ENCODE peak calls at places on chromosomes 16 and 17, in four cellular contexts. One of them, this sample, is unnamed.

GRCh38 chr16:87324411-87325275 is 7.5 kb upstream of the C16orf95 start:
- ATAC-seq in heart left ventricle: peak; percentile 58
- ATAC-seq in foreskin keratinocyte: peak; percentile 46
- ATAC-seq in pancreas: peak; percentile 55
- ATAC-seq in this sample: no peak

GRCh38 chr16:58399718-58400633 is 7.7 kb downstream of the GINS3 start:
- ATAC-seq in foreskin keratinocyte: peak; percentile 91
- ATAC-seq in heart left ventricle: no peak
- ATAC-seq in pancreas: no peak
- ATAC-seq in this sample: no peak

GRCh38 chr17:19332371-19333131 is 30.0 kb downstream of the B9D1 start:
- ATAC-seq in heart left ventricle: no peak
- ATAC-seq in pancreas: no peak
- ATAC-seq in foreskin keratinocyte: peak; percentile 76
- ATAC-seq in this sample: no peak

GRCh38 chr17:69608808-69609494 is 194.5 kb downstream of the MAP2K6 start:
- ATAC-seq in pancreas: no peak
- ATAC-seq in heart left ventricle: peak; percentile 65
- ATAC-seq in foreskin keratinocyte: peak; percentile 94
- ATAC-seq in this sample: peak; percentile 77

GRCh38 chr16:24670623-24671454 is 58.6 kb upstream of the TNRC6A start:
- ATAC-seq in foreskin keratinocyte: peak; percentile 50
- ATAC-seq in pancreas: peak; percentile 67
- ATAC-seq in heart left ventricle: peak; percentile 80
- ATAC-seq in this sample: peak; percentile 74

GRCh38 chr16:88978608-88979346 is 1.8 kb upstream of the CBFA2T3 start:
- ATAC-seq in heart left ventricle: no peak
- ATAC-seq in foreskin keratinocyte: no peak
- ATAC-seq in pancreas: no peak
- ATAC-seq in this sample: no peak

GRCh38 chr16:48356633-48357376 is 28.4 kb downstream of the SIAH1 start:
- ATAC-seq in foreskin keratinocyte: no peak
- ATAC-seq in pancreas: no peak
- ATAC-seq in heart left ventricle: no peak
- ATAC-seq in this sample: no peak

GRCh38 chr17:17141860-17142552 is 64.1 kb downstream of the PLD6 start:
- ATAC-seq in foreskin keratinocyte: peak; percentile 51
- ATAC-seq in pancreas: no peak
- ATAC-seq in heart left ventricle: peak; percentile 48
- ATAC-seq in this sample: peak; percentile 59

GRCh38 chr17:56976941-56977570 is 875 bp upstream of the SCPEP1 start:
- ATAC-seq in heart left ventricle: peak; percentile 11
- ATAC-seq in foreskin keratinocyte: no peak
- ATAC-seq in pancreas: no peak
- ATAC-seq in this sample: peak; percentile 20

GRCh38 chr17:45768000-45768399 is 16.1 kb upstream of the CRHR1 start:
- ATAC-seq in heart left ventricle: no peak
- ATAC-seq in pancreas: no peak
- ATAC-seq in foreskin keratinocyte: no peak
- ATAC-seq in this sample: no peak

GRCh38 chr16:23907903-23908302 is 72.1 kb downstream of the PRKCB start:
- ATAC-seq in pancreas: no peak
- ATAC-seq in heart left ventricle: no peak
- ATAC-seq in foreskin keratinocyte: no peak
- ATAC-seq in this sample: no peak

GRCh38 chr16:24150282-24150681 is 105.9 kb upstream of the CACNG3 start:
- ATAC-seq in foreskin keratinocyte: no peak
- ATAC-seq in heart left ventricle: no peak
- ATAC-seq in pancreas: no peak
- ATAC-seq in this sample: no peak

GRCh38 chr16:20727181-20727580 is 14.4 kb downstream of the THUMPD1 start:
- ATAC-seq in heart left ventricle: no peak
- ATAC-seq in foreskin keratinocyte: no peak
- ATAC-seq in pancreas: no peak
- ATAC-seq in this sample: no peak

GRCh38 chr17:36597229-36597628 is 4.2 kb upstream of the MRM1 start:
- ATAC-seq in heart left ventricle: no peak
- ATAC-seq in pancreas: no peak
- ATAC-seq in foreskin keratinocyte: no peak
- ATAC-seq in this sample: no peak

GRCh38 chr16:81866820-81867440 is 87.8 kb downstream of the PLCG2 start:
- ATAC-seq in heart left ventricle: peak; percentile 81
- ATAC-seq in pancreas: no peak
- ATAC-seq in foreskin keratinocyte: no peak
- ATAC-seq in this sample: peak; percentile 86

GRCh38 chr17:83026311-83026811 is 53.0 kb upstream of the METRNL start:
- ATAC-seq in foreskin keratinocyte: no peak
- ATAC-seq in heart left ventricle: no peak
- ATAC-seq in pancreas: no peak
- ATAC-seq in this sample: no peak

GRCh38 chr16:57377080-57377841 is 5.0 kb downstream of the CX3CL1 start:
- ATAC-seq in heart left ventricle: no peak
- ATAC-seq in pancreas: no peak
- ATAC-seq in foreskin keratinocyte: peak; percentile 66
- ATAC-seq in this sample: no peak

GRCh38 chr17:73088561-73088960 is 3.9 kb downstream of the SLC39A11 start:
- ATAC-seq in pancreas: no peak
- ATAC-seq in foreskin keratinocyte: no peak
- ATAC-seq in heart left ventricle: no peak
- ATAC-seq in this sample: no peak

GRCh38 chr17:37025241-37025640 is 76.5 kb downstream of the AATF start:
- ATAC-seq in heart left ventricle: no peak
- ATAC-seq in pancreas: no peak
- ATAC-seq in foreskin keratinocyte: no peak
- ATAC-seq in this sample: no peak

GRCh38 chr17:73717690-73718089 is 73.4 kb upstream of the SDK2 start:
- ATAC-seq in foreskin keratinocyte: no peak
- ATAC-seq in heart left ventricle: no peak
- ATAC-seq in pancreas: no peak
- ATAC-seq in this sample: no peak

GRCh38 chr17:66652840-66653507 is 181.9 kb upstream of the CACNG5 start:
- ATAC-seq in foreskin keratinocyte: peak; percentile 86
- ATAC-seq in heart left ventricle: no peak
- ATAC-seq in pancreas: no peak
- ATAC-seq in this sample: no peak

GRCh38 chr16:9919460-9919859 is 262.8 kb downstream of the GRIN2A start:
- ATAC-seq in foreskin keratinocyte: no peak
- ATAC-seq in heart left ventricle: no peak
- ATAC-seq in pancreas: no peak
- ATAC-seq in this sample: no peak

GRCh38 chr17:40812639-40813038 is 9.8 kb downstream of the KRT10 start:
- ATAC-seq in heart left ventricle: no peak
- ATAC-seq in pancreas: no peak
- ATAC-seq in foreskin keratinocyte: no peak
- ATAC-seq in this sample: no peak

GRCh38 chr17:69802045-69802740 is 272.8 kb upstream of the KCNJ16 start:
- ATAC-seq in foreskin keratinocyte: no peak
- ATAC-seq in pancreas: no peak
- ATAC-seq in heart left ventricle: no peak
- ATAC-seq in this sample: no peak

GRCh38 chr17:81837641-81838040 is 2.8 kb upstream of the PPP1R27 start:
- ATAC-seq in foreskin keratinocyte: no peak
- ATAC-seq in heart left ventricle: no peak
- ATAC-seq in pancreas: no peak
- ATAC-seq in this sample: no peak

GRCh38 chr17:40058151-40058784 is 4.1 kb upstream of the MED24 start:
- ATAC-seq in pancreas: no peak
- ATAC-seq in heart left ventricle: no peak
- ATAC-seq in foreskin keratinocyte: no peak
- ATAC-seq in this sample: no peak

GRCh38 chr16:785563-786535 is 2.3 kb downstream of the RPUSD1 start:
- ATAC-seq in pancreas: peak; percentile 19
- ATAC-seq in heart left ventricle: peak; percentile 23
- ATAC-seq in foreskin keratinocyte: peak; percentile 21
- ATAC-seq in this sample: no peak

GRCh38 chr16:24939224-24939623 is 75.9 kb downstream of the ARHGAP17 start:
- ATAC-seq in heart left ventricle: no peak
- ATAC-seq in pancreas: no peak
- ATAC-seq in foreskin keratinocyte: no peak
- ATAC-seq in this sample: no peak

GRCh38 chr17:37505333-37505732 is 15.6 kb downstream of the DUSP14 start:
- ATAC-seq in pancreas: no peak
- ATAC-seq in heart left ventricle: no peak
- ATAC-seq in foreskin keratinocyte: no peak
- ATAC-seq in this sample: no peak

GRCh38 chr17:38361700-38362465 is 10.2 kb downstream of the SOCS7 start:
- ATAC-seq in foreskin keratinocyte: peak; percentile 36
- ATAC-seq in heart left ventricle: no peak
- ATAC-seq in pancreas: no peak
- ATAC-seq in this sample: no peak

GRCh38 chr17:55527520-55528118 is 16.4 kb upstream of the SMIM36 start:
- ATAC-seq in foreskin keratinocyte: peak; percentile 23
- ATAC-seq in heart left ventricle: peak; percentile 84
- ATAC-seq in pancreas: no peak
- ATAC-seq in this sample: peak; percentile 41

GRCh38 chr16:22948058-22948602 is 134.2 kb downstream of the HS3ST2 start:
- ATAC-seq in heart left ventricle: peak; percentile 47
- ATAC-seq in foreskin keratinocyte: peak; percentile 35
- ATAC-seq in pancreas: no peak
- ATAC-seq in this sample: no peak

GRCh38 chr16:89668790-89669158 is 11.1 kb downstream of the SPATA33 start:
- ATAC-seq in pancreas: no peak
- ATAC-seq in foreskin keratinocyte: no peak
- ATAC-seq in heart left ventricle: no peak
- ATAC-seq in this sample: no peak

GRCh38 chr17:46802831-46803230 is 15.7 kb downstream of the WNT3 start:
- ATAC-seq in foreskin keratinocyte: no peak
- ATAC-seq in pancreas: no peak
- ATAC-seq in heart left ventricle: no peak
- ATAC-seq in this sample: no peak

GRCh38 chr16:54504372-54504771 is 217.8 kb upstream of the IRX3 start:
- ATAC-seq in pancreas: no peak
- ATAC-seq in heart left ventricle: peak; percentile 56
- ATAC-seq in foreskin keratinocyte: no peak
- ATAC-seq in this sample: peak; percentile 67

GRCh38 chr17:1762906-1763829 is 1.3 kb downstream of the SERPINF1 start:
- ATAC-seq in heart left ventricle: peak; percentile 60
- ATAC-seq in pancreas: peak; percentile 41
- ATAC-seq in foreskin keratinocyte: peak; percentile 28
- ATAC-seq in this sample: peak; percentile 56

GRCh38 chr17:75475851-75476250 is 19.4 kb downstream of the TMEM94 start:
- ATAC-seq in pancreas: no peak
- ATAC-seq in foreskin keratinocyte: no peak
- ATAC-seq in heart left ventricle: peak; percentile 82
- ATAC-seq in this sample: no peak

GRCh38 chr17:63519116-63519881 is 3.9 kb upstream of the KCNH6 start:
- ATAC-seq in heart left ventricle: no peak
- ATAC-seq in pancreas: no peak
- ATAC-seq in foreskin keratinocyte: no peak
- ATAC-seq in this sample: no peak
- H3K27ac ChIP-seq in heart left ventricle: no peak overlapping the region
- H3K27ac ChIP-seq in pancreas: no peak overlapping the region
- H3K27ac ChIP-seq in foreskin keratinocyte: no peak overlapping the region
- H3K27ac ChIP-seq in this sample: no peak overlapping the region

DNA sequence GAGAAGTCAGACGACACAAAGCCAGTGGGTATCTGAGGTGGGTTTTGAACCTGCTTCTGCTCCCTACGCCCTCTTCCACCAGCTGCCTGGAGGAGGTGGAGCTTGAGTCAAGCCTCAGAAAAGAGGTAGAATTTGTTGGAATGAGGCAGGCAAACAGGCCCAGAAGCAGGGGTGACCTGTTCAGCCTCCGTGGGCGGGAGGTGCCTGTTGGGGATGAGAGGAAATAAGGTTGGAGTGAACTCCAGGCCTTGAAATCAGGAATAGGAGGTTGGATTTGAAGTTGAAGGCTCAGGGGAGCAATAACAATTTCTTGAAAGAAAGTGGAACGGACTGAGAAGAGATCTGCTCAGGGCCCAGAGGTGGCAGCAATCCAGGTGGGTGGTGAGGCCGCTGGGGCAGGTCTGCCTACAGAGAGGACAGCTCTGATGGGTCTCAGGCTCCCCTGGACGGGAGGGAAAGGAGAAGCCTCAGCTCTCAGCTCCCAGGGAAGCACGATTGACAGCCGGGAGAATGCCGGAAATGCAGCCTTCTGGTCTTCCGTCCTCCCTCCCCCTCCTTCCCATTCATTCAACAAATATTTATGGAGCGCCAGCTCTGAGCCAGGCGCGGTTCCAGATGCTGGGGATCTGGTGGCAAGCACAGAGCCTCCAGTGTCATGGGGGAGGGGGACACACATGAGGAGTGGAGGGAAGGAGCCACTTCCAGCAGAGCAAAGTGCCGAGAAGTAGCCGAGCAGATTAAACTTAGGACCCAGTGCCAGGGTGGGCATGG is 61.9 kb upstream of the CIBAR2 start:
- ATAC-seq in foreskin keratinocyte: peak; percentile 47
- ATAC-seq in heart left ventricle: no peak
- ATAC-seq in pancreas: peak; percentile 28
- ATAC-seq in this sample: no peak
- H3K27ac ChIP-seq in foreskin keratinocyte: peak overlapping the region; percentile 20
- H3K27ac ChIP-seq in heart left ventricle: no peak overlapping the region
- H3K27ac ChIP-seq in pancreas: no peak overlapping the region
- H3K27ac ChIP-seq in this sample: peak overlapping the region; percentile 40

DNA sequence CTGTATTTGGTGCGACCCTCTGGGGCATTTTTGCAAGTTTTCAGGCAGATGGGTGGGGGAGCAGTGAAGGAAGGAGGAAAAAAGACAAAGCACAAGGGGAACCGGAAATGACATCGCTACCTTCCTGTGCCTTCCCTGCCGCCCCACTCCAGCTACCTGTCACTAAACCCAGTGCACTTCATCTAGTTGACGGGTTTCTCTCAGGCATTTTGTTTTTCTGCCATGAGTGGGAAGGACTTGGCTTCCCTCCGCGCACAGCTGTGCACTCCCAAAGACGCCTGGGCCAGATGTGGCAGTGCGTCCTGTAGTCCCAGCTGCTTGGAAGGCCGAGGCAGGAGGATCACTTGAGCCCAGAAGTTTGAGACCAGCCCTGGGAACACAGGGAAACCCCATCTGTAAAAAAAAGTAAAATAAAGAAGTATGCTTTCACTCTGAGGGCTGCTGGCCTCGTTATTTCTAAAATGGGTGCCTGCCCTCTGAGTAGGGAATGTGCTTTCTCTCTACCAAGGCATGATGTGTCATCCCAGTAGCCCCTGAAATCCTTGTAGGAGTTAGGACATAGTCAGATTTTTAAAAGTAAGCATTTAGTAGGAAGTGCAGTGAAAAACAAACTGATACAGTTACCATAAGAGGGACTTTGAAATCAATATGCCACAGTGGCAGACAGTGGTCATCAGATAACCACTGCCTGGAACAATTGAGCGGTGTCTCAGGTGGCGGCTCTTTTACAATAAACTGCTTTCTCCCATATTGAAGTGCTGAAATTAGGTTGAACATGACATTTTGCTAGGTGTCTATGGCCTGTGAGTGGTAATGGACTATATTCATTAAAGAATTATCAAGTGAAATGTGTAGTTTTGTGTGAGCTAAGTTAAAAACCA is 214.4 kb downstream of the RPTOR start:
- ATAC-seq in heart left ventricle: peak; percentile 77
- ATAC-seq in pancreas: no peak
- ATAC-seq in foreskin keratinocyte: no peak
- ATAC-seq in this sample: peak; percentile 39
- H3K27ac ChIP-seq in heart left ventricle: no peak overlapping the region
- H3K27ac ChIP-seq in pancreas: no peak overlapping the region
- H3K27ac ChIP-seq in foreskin keratinocyte: no peak overlapping the region
- H3K27ac ChIP-seq in this sample: peak overlapping the region; percentile 52

GRCh38 chr16:1978476-1979120 is 2.7 kb downstream of the NOXO1 start:
- ATAC-seq in pancreas: no peak
- ATAC-seq in heart left ventricle: no peak
- ATAC-seq in foreskin keratinocyte: no peak
- ATAC-seq in this sample: no peak
- H3K27ac ChIP-seq in pancreas: no peak overlapping the region
- H3K27ac ChIP-seq in heart left ventricle: no peak overlapping the region
- H3K27ac ChIP-seq in foreskin keratinocyte: no peak overlapping the region
- H3K27ac ChIP-seq in this sample: no peak overlapping the region